ENCODE peak calls at places on chromosomes 6 and 20, in six cellular contexts. E is Peyer's patch, T is keratinocyte, C is right cardiac atrium, N is endodermal cell, M is coronary artery. P is an unnamed sample.

GRCh38 chr20:4113546-4113945 is 98.2 kb upstream of the RNF24 start:
- DNase-seq in E (no peak), M (no peak), C (no peak), N (no peak), T (no peak), P (no peak)

GRCh38 chr6:57085441-57085840 is 4.5 kb upstream of the ZNF451 start:
- DNase-seq in T (no peak), C (no peak), E (no peak), N (no peak), M (no peak), P (no peak)

GRCh38 chr20:48831702-48832422 is 4.1 kb upstream of the PREX1 start:
- DNase-seq in C (peak), N (no peak), M (peak), E (no peak), T (no peak), P (no peak)

GRCh38 chr20:32282461-32282860 is 5.0 kb downstream of the KIF3B start:
- DNase-seq in T (no peak), E (no peak), N (no peak), C (peak), M (no peak), P (no peak)

GRCh38 chr6:144528605-144529425 is 243.7 kb downstream of the UTRN start:
- DNase-seq in C (no peak), M (no peak), E (no peak), T (no peak), N (peak), P (no peak)

GRCh38 chr6:7505196-7505699 is 36.2 kb upstream of the DSP start:
- DNase-seq in N (peak), T (peak), C (peak), M (no peak), E (no peak), P (no peak)

GRCh38 chr6:113447088-113447831 is 409.9 kb upstream of the MARCKS start:
- DNase-seq in C (no peak), E (no peak), N (no peak), M (no peak), T (peak), P (no peak)

GRCh38 chr6:153449279-153449678 is 318.2 kb upstream of the RGS17 start:
- DNase-seq in M (no peak), C (no peak), N (no peak), E (no peak), T (no peak), P (no peak)

GRCh38 chr6:26021350-26022165 is 59.0 kb downstream of the TRIM38 start:
- DNase-seq in T (no peak), M (peak), E (peak), C (peak), N (peak), P (peak)

GRCh38 chr20:10654630-10655029 is 19.2 kb downstream of the JAG1 start:
- DNase-seq in N (peak), T (no peak), E (no peak), M (no peak), C (no peak), P (no peak)

GRCh38 chr6:169839898-169840631 is 88.6 kb downstream of the ERMARD start:
- DNase-seq in T (no peak), E (no peak), N (peak), C (no peak), M (peak), P (peak)

GRCh38 chr20:63105211-63106107 is 98.7 kb upstream of the BHLHE23 start:
- DNase-seq in N (no peak), C (peak), M (no peak), T (no peak), E (no peak), P (no peak)

GRCh38 chr6:92132446-92132845 is 1286.9 kb downstream of the EPHA7 start:
- DNase-seq in T (no peak), C (no peak), M (no peak), E (no peak), N (no peak), P (no peak)

GRCh38 chr6:89352329-89353117 is at the start of gene UBE2J1:
- DNase-seq in C (peak), T (no peak), E (peak), M (peak), N (peak), P (peak)

GRCh38 chr6:2714359-2714895 is 36.3 kb downstream of the MYLK4 start:
- DNase-seq in N (no peak), C (no peak), M (no peak), T (no peak), E (no peak), P (no peak)

GRCh38 chr6:77466055-77467028 is 3.1 kb upstream of the HTR1B start:
- DNase-seq in T (no peak), N (peak), M (no peak), C (peak), E (no peak), P (no peak)

GRCh38 chr20:32158943-32159660 is 48.4 kb downstream of the PLAGL2 start:
- DNase-seq in M (peak), T (no peak), N (no peak), C (no peak), E (no peak), P (no peak)

GRCh38 chr6:93468291-93468690 is 48.9 kb upstream of the EPHA7 start:
- DNase-seq in T (no peak), E (no peak), M (no peak), N (peak), C (no peak), P (no peak)

GRCh38 chr6:143569035-143569434 is 57.5 kb upstream of the FUCA2 start:
- DNase-seq in E (no peak), M (no peak), C (no peak), N (no peak), T (no peak), P (no peak)

GRCh38 chr6:24844903-24845302 is 46.2 kb upstream of the ARMH2 start:
- DNase-seq in E (no peak), N (no peak), M (no peak), T (no peak), C (no peak), P (no peak)

GRCh38 chr20:49394264-49394663 is 88.2 kb downstream of the KCNB1 start:
- DNase-seq in M (no peak), N (no peak), E (no peak), C (peak), T (no peak), P (no peak)

GRCh38 chr6:48764261-48764660 is 653.3 kb upstream of the PTCHD4 start:
- DNase-seq in T (no peak), E (no peak), N (no peak), M (no peak), C (no peak), P (no peak)

GRCh38 chr6:166084951-166085350 is 82.7 kb downstream of the TBXT start:
- DNase-seq in C (no peak), M (no peak), N (no peak), T (no peak), E (no peak), P (no peak)

GRCh38 chr6:18260448-18261106 is 3.8 kb downstream of the DEK start:
- DNase-seq in E (no peak), N (peak), M (no peak), C (no peak), T (peak), P (no peak)

GRCh38 chr20:23092409-23092756 is 6.3 kb upstream of the CD93 start:
- DNase-seq in N (no peak), C (no peak), E (no peak), M (no peak), T (no peak), P (no peak)

GRCh38 chr6:163718537-163718936 is 304.0 kb downstream of the QKI start:
- DNase-seq in T (no peak), M (no peak), C (no peak), N (no peak), E (no peak), P (no peak)

GRCh38 chr6:169302255-169302654 is 48.6 kb upstream of the THBS2 start:
- DNase-seq in C (no peak), N (no peak), T (no peak), E (no peak), M (no peak), P (no peak)

DNA sequence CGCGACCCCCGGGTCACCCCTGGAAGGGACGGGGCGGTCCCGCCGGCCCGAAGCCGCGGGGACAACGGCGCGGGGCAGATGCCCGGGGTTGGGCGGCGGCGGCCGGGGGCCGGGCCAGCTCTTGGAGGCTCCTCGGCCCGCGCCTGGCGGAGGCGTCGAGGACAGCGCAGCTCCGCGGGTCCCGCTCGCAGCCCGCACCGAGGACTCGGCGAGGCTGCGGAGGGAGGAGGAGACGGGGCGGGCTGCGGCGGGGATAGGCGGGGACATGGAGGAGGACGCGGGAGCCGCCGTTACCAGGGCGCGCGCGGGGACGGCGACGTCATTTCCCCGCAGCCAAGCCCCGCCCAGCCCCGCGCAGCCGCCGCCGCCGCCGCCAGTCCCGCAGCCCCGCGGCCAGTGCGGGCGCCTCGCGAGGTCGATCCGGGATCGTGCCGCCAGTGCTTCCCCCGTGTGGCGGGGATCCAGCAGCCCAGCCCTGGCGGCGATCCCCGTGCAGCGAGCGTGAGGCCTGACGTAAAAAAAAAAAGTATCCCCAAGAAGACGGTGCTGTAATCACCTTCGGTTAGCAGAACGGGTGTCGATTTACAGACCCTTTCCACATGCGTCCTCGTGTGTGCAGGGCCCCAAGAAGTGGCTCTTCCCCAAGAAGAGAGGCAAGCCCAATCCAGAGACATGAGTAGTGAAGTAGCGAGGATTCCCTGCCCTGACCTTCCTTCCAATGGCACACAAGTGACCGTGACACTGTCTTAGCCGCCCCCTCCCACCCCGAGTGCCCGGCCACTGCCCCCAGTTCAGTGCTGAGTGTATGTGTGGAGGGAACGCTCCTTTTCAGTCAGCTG is at the start of gene FAM184A:
- DNase-seq in T (no peak), M (no peak), E (peak), N (peak), C (peak), P (peak)
- H3K27ac ChIP-seq in T (no peak), M (peak), E (peak), N (no peak), C (no peak), P (peak)

DNA sequence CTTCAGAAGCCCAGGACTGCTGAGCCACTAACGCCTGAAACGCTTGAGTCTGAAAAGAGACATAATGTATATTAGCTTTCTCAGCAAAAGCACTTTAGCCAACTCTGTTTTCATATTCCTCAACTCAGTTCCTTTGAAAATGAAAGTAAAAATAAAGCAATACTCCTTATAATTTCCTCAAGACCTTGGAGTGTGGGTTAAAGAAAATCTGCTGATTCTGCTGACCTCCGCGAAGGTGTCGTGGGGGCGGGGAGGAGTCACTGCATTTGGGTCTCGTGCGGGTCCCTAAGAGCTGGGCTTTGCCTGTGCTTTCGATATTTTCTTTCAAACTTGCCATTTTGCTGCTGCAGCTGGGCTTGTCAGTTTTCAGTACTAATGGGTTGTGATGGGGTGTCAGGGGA is 142.2 kb upstream of the ARID1B start:
- DNase-seq in C (no peak), T (no peak), N (peak), M (no peak), E (no peak), P (no peak)
- H3K4me3 ChIP-seq in C (peak), T (no peak), N (no peak), M (peak), E (peak), P (no peak)

GRCh38 chr6:162468326-162468725 is 259.2 kb downstream of the PRKN start:
- DNase-seq in N (no peak), M (no peak), T (no peak), E (no peak), C (peak), P (no peak)

GRCh38 chr6:162467679-162468078 is 259.9 kb downstream of the PRKN start:
- DNase-seq in E (no peak), N (peak), C (peak), T (peak), M (no peak), P (no peak)

GRCh38 chr6:162474722-162475121 is 252.8 kb downstream of the PRKN start:
- DNase-seq in E (no peak), N (no peak), C (no peak), M (no peak), T (no peak), P (no peak)

GRCh38 chr6:162471842-162472241 is 255.7 kb downstream of the PRKN start:
- DNase-seq in M (no peak), N (no peak), T (no peak), C (no peak), E (no peak), P (no peak)
- H3K27ac ChIP-seq in M (no peak), N (no peak), T (no peak), C (no peak), E (no peak), P (no peak)

GRCh38 chr6:94658929-94659328 is 918.4 kb upstream of the MANEA start:
- DNase-seq in N (no peak), T (no peak), M (no peak), C (no peak), E (no peak), P (no peak)
- H3K4me3 ChIP-seq in N (no peak), T (no peak), M (no peak), C (no peak), E (no peak), P (no peak)

DNA sequence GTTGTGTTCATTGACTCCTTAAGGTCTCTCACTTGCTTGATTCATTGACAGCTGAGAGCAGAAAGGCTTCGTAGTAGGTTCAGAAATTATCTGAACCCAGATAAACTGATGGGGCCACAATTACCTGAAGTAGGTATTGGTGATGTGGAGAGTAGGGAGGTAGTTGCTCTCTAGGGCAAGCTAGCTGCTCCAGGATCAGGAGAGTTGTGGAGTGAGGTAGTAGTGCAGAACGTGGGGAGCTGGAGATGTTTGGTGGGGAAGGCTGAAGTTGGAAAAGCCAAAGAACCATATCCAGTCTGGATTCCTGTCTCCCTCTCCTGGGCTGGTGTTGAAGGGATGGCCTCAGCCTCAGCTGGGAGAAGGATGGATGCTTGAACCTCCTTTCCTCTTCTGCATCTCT is 15.9 kb downstream of the TJAP1 start:
- DNase-seq in E (no peak), C (no peak), M (no peak), N (no peak), T (no peak), P (no peak)
- H3K27ac ChIP-seq in E (peak), C (no peak), M (no peak), N (no peak), T (peak), P (no peak)

DNA sequence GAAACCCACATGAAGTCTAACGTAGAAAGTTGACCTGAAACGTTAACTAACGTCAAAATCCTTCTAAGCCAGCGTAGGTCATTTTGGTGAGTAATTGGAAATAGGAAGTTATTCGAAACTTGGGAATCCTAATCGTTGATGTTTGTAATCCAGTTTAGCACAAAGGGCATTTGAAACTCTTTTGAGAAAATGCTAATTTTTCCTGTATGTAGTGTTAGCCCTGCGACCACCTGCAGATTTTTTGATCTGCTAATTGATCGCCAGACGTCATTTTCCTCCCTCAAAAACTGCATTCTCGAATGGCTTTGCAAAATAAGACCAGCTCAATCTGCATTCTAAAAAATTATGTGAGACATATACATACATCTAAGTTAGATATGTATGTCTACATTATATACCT is 2.7 kb downstream of the SALL4 start:
- DNase-seq in E (no peak), M (no peak), T (no peak), N (no peak), C (no peak), P (no peak)
- H3K4me3 ChIP-seq in E (no peak), M (no peak), T (no peak), N (peak), C (no peak), P (no peak)

GRCh38 chr6:33761922-33762629 is 15.4 kb upstream of the IP6K3 start:
- DNase-seq in C (peak), N (peak), E (peak), T (no peak), M (no peak), P (no peak)
- H3K27ac ChIP-seq in C (peak), N (peak), E (peak), T (no peak), M (no peak), P (no peak)